ENCODE peak calls at places on chromosomes 5 and 9, in nine cellular contexts. H, P, W, N, A, I, T, Y and Z are unnamed samples.

GRCh38 chr9:70044450-70045307 is 1.0 kb downstream of the MAMDC2 start:
- DNase-seq in N (no peak), W (no peak), P (peak; percentile 25), T (no peak), I (peak; percentile 47), Y (peak; percentile 52), A (no peak), H (no peak), Z (no peak)

GRCh38 chr5:58184910-58185309 is 275.0 kb downstream of the PLK2 start:
- DNase-seq in H (peak; percentile 82), N (no peak), I (peak; percentile 43), W (no peak), A (no peak), T (no peak), Y (peak; percentile 17), P (no peak), Z (no peak)

GRCh38 chr9:113995963-113996362 is 82.1 kb downstream of the AMBP start:
- DNase-seq in P (no peak), W (peak; percentile 1), T (no peak), A (no peak), I (no peak), Y (no peak), H (no peak), N (no peak), Z (no peak)

GRCh38 chr9:76379494-76379893 is 14.7 kb downstream of the RFK start:
- DNase-seq in I (no peak), T (no peak), P (no peak), N (no peak), W (no peak), A (no peak), Y (peak; percentile 66), H (peak; percentile 84), Z (no peak)

GRCh38 chr9:117156150-117156688 is 258.6 kb downstream of the ASTN2 start:
- DNase-seq in N (no peak), Y (peak; percentile 10), A (no peak), T (no peak), W (peak; percentile 52), P (no peak), I (no peak), H (no peak), Z (no peak)

GRCh38 chr5:120035815-120036577 is 406.6 kb downstream of the FAM170A start:
- DNase-seq in N (no peak), H (no peak), W (no peak), T (no peak), P (no peak), I (no peak), A (no peak), Y (no peak), Z (no peak)

GRCh38 chr5:119275146-119275872 is 80.5 kb upstream of the TNFAIP8 start:
- DNase-seq in Y (no peak), T (no peak), I (peak; percentile 52), P (no peak), N (no peak), W (no peak), A (no peak), H (peak; percentile 72), Z (no peak)

GRCh38 chr5:77076961-77077820 is 9.9 kb downstream of the ZBED3 start:
- DNase-seq in T (no peak), I (peak; percentile 60), A (peak; percentile 94), Y (peak; percentile 61), W (peak; percentile 88), P (peak; percentile 70), N (no peak), H (no peak), Z (no peak)

GRCh38 chr5:87113848-87114247 is 153.8 kb upstream of the RASA1 start:
- DNase-seq in Y (peak; percentile 48), T (peak; percentile 45), N (no peak), I (peak; percentile 79), W (no peak), A (no peak), H (peak; percentile 89), P (no peak), Z (peak; percentile 51)

GRCh38 chr9:105244996-105245719 is 707 bp downstream of the SLC44A1 start:
- DNase-seq in N (no peak), T (no peak), P (peak; percentile 29), H (peak; percentile 49), I (peak; percentile 35), Y (peak; percentile 37), W (peak; percentile 68), A (peak; percentile 60), Z (no peak)

GRCh38 chr5:1910081-1910760 is 27.5 kb upstream of the IRX4 start:
- DNase-seq in A (no peak), W (no peak), I (no peak), N (no peak), P (no peak), T (no peak), Y (no peak), H (no peak), Z (no peak)

GRCh38 chr9:77162366-77162765 is 15.0 kb upstream of the VPS13A start:
- DNase-seq in P (no peak), I (no peak), N (no peak), Y (no peak), T (no peak), W (peak; percentile 29), A (no peak), H (no peak), Z (no peak)

GRCh38 chr5:161546463-161547301 is at the start of gene GABRB2:
- DNase-seq in N (no peak), I (peak; percentile 24), A (peak; percentile 65), Y (peak; percentile 9), H (no peak), W (peak; percentile 23), P (peak; percentile 36), T (no peak), Z (no peak)

DNA sequence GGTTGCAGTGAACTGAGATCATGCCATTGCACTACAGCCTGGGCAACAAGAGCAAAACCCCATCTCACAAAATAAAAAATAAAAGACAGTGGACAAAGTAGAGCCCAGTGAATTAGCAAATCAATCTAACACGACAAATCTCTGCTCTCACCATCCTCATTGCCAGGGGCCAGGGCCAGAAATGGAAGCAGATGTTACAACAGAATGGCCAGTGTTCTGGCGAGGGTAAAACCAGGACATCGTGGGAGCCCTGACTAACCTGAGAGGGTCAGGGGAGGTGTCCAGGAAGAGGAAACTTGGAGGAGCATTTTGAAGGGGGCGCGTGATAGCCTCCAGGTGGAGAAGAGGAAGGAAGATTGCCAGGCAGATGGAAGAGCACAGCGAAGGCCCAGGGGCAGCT is 58.4 kb downstream of the NEURL1B start:
- DNase-seq in T (no peak), W (peak; percentile 39), N (no peak), I (no peak), H (no peak), A (peak; percentile 61), Y (no peak), P (no peak), Z (no peak)
- H3K4me3 ChIP-seq in T (no peak overlapping the region), W (no peak overlapping the region), N (no peak overlapping the region), I (no peak overlapping the region), H (no peak overlapping the region), A (no peak overlapping the region), Y (no peak overlapping the region), P (peak overlapping the region; percentile 47), Z (no peak overlapping the region)

GRCh38 chr5:7397005-7397546 is 1.1 kb downstream of the ADCY2 start:
- DNase-seq in N (no peak), P (no peak), T (no peak), A (no peak), Y (no peak), H (no peak), W (peak; percentile 42), I (peak; percentile 14), Z (no peak)

GRCh38 chr5:7397935-7398334 is 2.0 kb downstream of the ADCY2 start:
- DNase-seq in I (no peak), Y (no peak), A (no peak), N (no peak), T (no peak), W (no peak), H (no peak), P (no peak), Z (no peak)

GRCh38 chr5:7395432-7396168 is at the start of gene ADCY2:
- DNase-seq in I (no peak), T (no peak), N (no peak), H (no peak), W (peak; percentile 87), Y (no peak), P (no peak), A (peak; percentile 21), Z (no peak)

GRCh38 chr5:7394889-7395431 is 978 bp upstream of the ADCY2 start:
- DNase-seq in I (no peak), H (no peak), T (no peak), P (no peak), W (peak; percentile 88), Y (no peak), N (no peak), A (peak; percentile 17), Z (no peak)

DNA sequence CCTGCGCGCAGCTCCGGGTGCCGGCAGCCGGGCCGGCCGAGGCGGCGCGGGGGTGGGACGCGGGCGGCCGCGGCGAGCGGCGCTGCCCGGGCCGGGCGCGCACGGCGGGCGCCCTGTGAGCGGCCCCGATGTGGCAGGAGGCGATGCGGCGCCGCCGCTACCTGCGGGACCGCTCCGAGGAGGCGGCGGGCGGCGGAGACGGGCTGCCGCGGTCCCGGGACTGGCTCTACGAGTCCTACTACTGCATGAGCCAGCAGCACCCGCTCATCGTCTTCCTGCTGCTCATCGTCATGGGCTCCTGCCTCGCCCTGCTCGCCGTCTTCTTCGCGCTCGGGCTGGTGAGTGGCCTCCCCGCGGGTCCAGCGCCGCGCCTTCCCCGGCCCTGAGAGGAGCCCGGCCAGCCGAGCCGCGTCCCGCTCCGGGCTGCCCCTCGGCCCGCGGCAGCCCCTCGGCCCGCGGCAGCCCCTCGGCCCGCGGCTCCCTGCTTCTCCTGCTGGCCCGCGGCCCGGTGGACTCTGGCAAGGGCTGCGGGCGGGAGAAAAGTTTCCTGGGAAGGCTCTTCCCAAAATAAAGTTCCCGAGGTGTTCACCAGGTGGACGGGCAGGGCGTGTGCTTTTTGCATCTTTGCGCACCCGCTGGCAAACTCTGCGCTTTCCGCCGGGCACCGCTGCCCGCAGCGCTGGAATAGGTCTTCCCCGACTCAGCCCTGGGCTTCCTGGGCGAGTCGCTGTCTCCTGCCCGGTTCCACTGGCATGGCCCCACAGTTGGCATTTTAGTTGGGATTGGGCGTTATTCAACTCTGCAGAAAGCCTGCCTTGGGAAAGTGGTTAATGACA is 449 bp downstream of the ADCY2 start:
- DNase-seq in H (peak; percentile 9), P (no peak), I (peak; percentile 8), Y (no peak), A (peak; percentile 27), T (no peak), N (no peak), W (no peak), Z (no peak)
- H3K4me3 ChIP-seq in H (no peak overlapping the region), P (peak overlapping the region; percentile 60), I (no peak overlapping the region), Y (no peak overlapping the region), A (no peak overlapping the region), T (peak overlapping the region; percentile 15), N (no peak overlapping the region), W (peak overlapping the region; percentile 92), Z (no peak overlapping the region)

GRCh38 chr9:4144869-4145268 is 155.0 kb downstream of the GLIS3 start:
- DNase-seq in T (no peak), H (no peak), N (no peak), Y (no peak), W (no peak), I (peak; percentile 36), P (no peak), A (no peak), Z (no peak)
- H3K4me3 ChIP-seq in T (no peak overlapping the region), H (peak overlapping the region; percentile 30), N (no peak overlapping the region), Y (no peak overlapping the region), W (no peak overlapping the region), I (no peak overlapping the region), P (peak overlapping the region; percentile 18), A (no peak overlapping the region), Z (peak overlapping the region; percentile 14)

DNA sequence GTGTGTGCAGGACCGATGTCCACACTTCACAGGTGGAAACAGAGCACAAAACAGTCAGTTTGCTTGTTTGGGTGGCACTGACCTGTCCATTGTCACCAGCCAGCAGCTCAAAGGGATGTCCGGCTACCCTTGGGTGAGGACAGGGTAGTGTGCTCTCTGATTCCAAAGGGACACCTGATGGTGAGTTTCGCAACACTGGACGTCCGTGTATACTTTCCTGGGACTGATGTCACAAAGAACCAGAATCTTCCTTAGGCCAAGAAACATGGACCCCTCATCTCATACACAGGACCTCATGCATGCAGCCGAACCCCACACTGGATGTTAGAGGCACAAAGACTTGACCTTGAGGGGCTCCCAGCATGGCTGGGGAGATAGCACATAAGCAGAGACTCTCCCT is 22.2 kb upstream of the CPLX2 start:
- DNase-seq in N (no peak), A (no peak), W (no peak), P (no peak), H (no peak), Y (no peak), I (no peak), T (no peak), Z (no peak)
- H3K4me3 ChIP-seq in N (no peak overlapping the region), A (no peak overlapping the region), W (no peak overlapping the region), P (no peak overlapping the region), H (no peak overlapping the region), Y (no peak overlapping the region), I (no peak overlapping the region), T (no peak overlapping the region), Z (no peak overlapping the region)